ENCODE peak calls at places on chromosome 9, in nine cellular contexts. One of them, this sample, is unnamed.
A peak's percentile ranks its signal among the peaks of the same experiment; 100 is the strongest.

GRCh38 chr9:123034881-123035465 is 1.5 kb downstream of the GPR21 start:
- DNase-seq in NCI-H1417: no peak
- DNase-seq in EH: no peak
- DNase-seq in esophagus squamous epithelium: no peak
- DNase-seq in midbrain: no peak
- DNase-seq in fibroblast of mammary gland: no peak
- DNase-seq in progenitor cell of endocrine pancreas: no peak
- DNase-seq in EL: no peak
- DNase-seq in HFFc6: no peak
- DNase-seq in this sample: no peak

GRCh38 chr9:132087438-132088030 is 7.9 kb upstream of the MED27 start:
- DNase-seq in NCI-H1417: no peak
- DNase-seq in EH: no peak
- DNase-seq in esophagus squamous epithelium: no peak
- DNase-seq in midbrain: peak; percentile 61
- DNase-seq in fibroblast of mammary gland: no peak
- DNase-seq in progenitor cell of endocrine pancreas: no peak
- DNase-seq in EL: no peak
- DNase-seq in HFFc6: no peak
- DNase-seq in this sample: no peak

GRCh38 chr9:109894921-109895758 is 115.1 kb downstream of the PALM2AKAP2 start:
- DNase-seq in NCI-H1417: no peak
- DNase-seq in EH: peak; percentile 83
- DNase-seq in esophagus squamous epithelium: no peak
- DNase-seq in midbrain: peak; percentile 28
- DNase-seq in fibroblast of mammary gland: peak; percentile 46
- DNase-seq in progenitor cell of endocrine pancreas: no peak
- DNase-seq in EL: peak; percentile 26
- DNase-seq in HFFc6: peak; percentile 72
- DNase-seq in this sample: no peak

GRCh38 chr9:14312721-14313377 is 1.1 kb downstream of the NFIB start:
- DNase-seq in NCI-H1417: no peak
- DNase-seq in EH: no peak
- DNase-seq in esophagus squamous epithelium: no peak
- DNase-seq in midbrain: no peak
- DNase-seq in fibroblast of mammary gland: no peak
- DNase-seq in progenitor cell of endocrine pancreas: no peak
- DNase-seq in EL: peak; percentile 8
- DNase-seq in HFFc6: no peak
- DNase-seq in this sample: peak; percentile 59

GRCh38 chr9:130779153-130779855 is 55.8 kb upstream of the ABL1 start:
- DNase-seq in NCI-H1417: no peak
- DNase-seq in EH: peak; percentile 46
- DNase-seq in esophagus squamous epithelium: no peak
- DNase-seq in midbrain: no peak
- DNase-seq in fibroblast of mammary gland: peak; percentile 78
- DNase-seq in progenitor cell of endocrine pancreas: no peak
- DNase-seq in EL: no peak
- DNase-seq in HFFc6: no peak
- DNase-seq in this sample: no peak

GRCh38 chr9:21611896-21612295 is 129.8 kb upstream of the IFNE start:
- DNase-seq in NCI-H1417: no peak
- DNase-seq in EH: no peak
- DNase-seq in esophagus squamous epithelium: no peak
- DNase-seq in midbrain: no peak
- DNase-seq in fibroblast of mammary gland: no peak
- DNase-seq in progenitor cell of endocrine pancreas: no peak
- DNase-seq in EL: no peak
- DNase-seq in HFFc6: no peak
- DNase-seq in this sample: no peak

GRCh38 chr9:6931913-6932312 is 174.1 kb downstream of the KDM4C start:
- DNase-seq in NCI-H1417: no peak
- DNase-seq in EH: peak; percentile 70
- DNase-seq in esophagus squamous epithelium: no peak
- DNase-seq in midbrain: no peak
- DNase-seq in fibroblast of mammary gland: peak; percentile 86
- DNase-seq in progenitor cell of endocrine pancreas: no peak
- DNase-seq in EL: peak; percentile 76
- DNase-seq in HFFc6: peak; percentile 76
- DNase-seq in this sample: peak; percentile 75

GRCh38 chr9:130043654-130044623 is 950 bp upstream of the FNBP1 start:
- DNase-seq in NCI-H1417: no peak
- DNase-seq in EH: peak; percentile 51
- DNase-seq in esophagus squamous epithelium: no peak
- DNase-seq in midbrain: no peak
- DNase-seq in fibroblast of mammary gland: peak; percentile 58
- DNase-seq in progenitor cell of endocrine pancreas: peak; percentile 12
- DNase-seq in EL: peak; percentile 44
- DNase-seq in HFFc6: peak; percentile 57
- DNase-seq in this sample: no peak

GRCh38 chr9:80836013-80836412 is 853.3 kb downstream of the TLE1 start:
- DNase-seq in NCI-H1417: no peak
- DNase-seq in EH: no peak
- DNase-seq in esophagus squamous epithelium: no peak
- DNase-seq in midbrain: no peak
- DNase-seq in fibroblast of mammary gland: no peak
- DNase-seq in progenitor cell of endocrine pancreas: no peak
- DNase-seq in EL: no peak
- DNase-seq in HFFc6: no peak
- DNase-seq in this sample: no peak

GRCh38 chr9:84397151-84397728 is 56.7 kb upstream of the SLC28A3 start:
- DNase-seq in NCI-H1417: peak; percentile 62
- DNase-seq in EH: peak; percentile 72
- DNase-seq in esophagus squamous epithelium: no peak
- DNase-seq in midbrain: peak; percentile 77
- DNase-seq in fibroblast of mammary gland: peak; percentile 72
- DNase-seq in progenitor cell of endocrine pancreas: peak; percentile 65
- DNase-seq in EL: peak; percentile 74
- DNase-seq in HFFc6: peak; percentile 62
- DNase-seq in this sample: peak; percentile 80

GRCh38 chr9:14343948-14344547 is 30.1 kb upstream of the NFIB start:
- DNase-seq in NCI-H1417: no peak
- DNase-seq in EH: no peak
- DNase-seq in esophagus squamous epithelium: no peak
- DNase-seq in midbrain: peak; percentile 95
- DNase-seq in fibroblast of mammary gland: no peak
- DNase-seq in progenitor cell of endocrine pancreas: no peak
- DNase-seq in EL: no peak
- DNase-seq in HFFc6: no peak
- DNase-seq in this sample: peak; percentile 74

GRCh38 chr9:134670042-134670525 is 28.5 kb downstream of the COL5A1 start:
- DNase-seq in NCI-H1417: no peak
- DNase-seq in EH: peak; percentile 99
- DNase-seq in esophagus squamous epithelium: no peak
- DNase-seq in midbrain: no peak
- DNase-seq in fibroblast of mammary gland: peak; percentile 92
- DNase-seq in progenitor cell of endocrine pancreas: no peak
- DNase-seq in EL: peak; percentile 97
- DNase-seq in HFFc6: peak; percentile 92
- DNase-seq in this sample: no peak

GRCh38 chr9:88653926-88654325 is 118.9 kb downstream of the NXNL2 start:
- DNase-seq in NCI-H1417: no peak
- DNase-seq in EH: peak; percentile 82
- DNase-seq in esophagus squamous epithelium: no peak
- DNase-seq in midbrain: no peak
- DNase-seq in fibroblast of mammary gland: peak; percentile 90
- DNase-seq in progenitor cell of endocrine pancreas: no peak
- DNase-seq in EL: peak; percentile 48
- DNase-seq in HFFc6: peak; percentile 38
- DNase-seq in this sample: no peak